ENCODE peak calls at places on chromosomes 12 and 14, in eight cellular contexts. X is OCI-M1; Y is ovary; I is KG1; H is stimulated activated CD8-positive, alpha-beta memory T cell treated with anti-CD3 and anti-CD28 coated beads, Interleukin-7, amount 100 ng/mL, for 24 hours; B is lower leg skin; C is OCI-LY7; O is midbrain. G is an unnamed sample.

GRCh38 chr12:49346659-49347306 is at the start of gene DNAJC22:
- DNase-seq in I (no peak), H (no peak), Y (no peak), C (peak), O (no peak), X (peak), B (no peak), G (no peak)

GRCh38 chr14:56482306-56482705 is 97.3 kb upstream of the TMEM260 start:
- DNase-seq in H (no peak), O (no peak), C (no peak), I (no peak), Y (no peak), B (no peak), X (peak), G (peak)

GRCh38 chr12:56084958-56085543 is 5.1 kb downstream of the ERBB3 start:
- DNase-seq in C (peak), X (peak), O (no peak), Y (no peak), B (no peak), I (no peak), H (no peak), G (peak)

GRCh38 chr12:111405856-111406473 is at the start of gene SH2B3:
- DNase-seq in H (peak), B (no peak), O (no peak), C (no peak), Y (peak), X (no peak), I (peak), G (no peak)

GRCh38 chr12:116726749-116727148 is 11.1 kb downstream of the SPRING1 start:
- DNase-seq in O (no peak), I (no peak), Y (no peak), C (no peak), X (no peak), B (no peak), H (no peak), G (no peak)

GRCh38 chr14:102182190-102182589 is 42.5 kb downstream of the WDR20 start:
- DNase-seq in O (peak), H (no peak), I (no peak), B (no peak), Y (no peak), X (peak), C (no peak), G (no peak)

GRCh38 chr12:70196732-70197361 is 46.4 kb upstream of the CNOT2 start:
- DNase-seq in B (no peak), Y (no peak), X (peak), I (no peak), C (no peak), H (no peak), O (peak), G (no peak)

GRCh38 chr14:23568600-23569310 is 1.2 kb upstream of the AP1G2 start:
- DNase-seq in C (peak), Y (peak), X (peak), H (no peak), O (no peak), I (peak), B (no peak), G (peak)

GRCh38 chr12:75455839-75456238 is 24.7 kb upstream of the GLIPR1 start:
- DNase-seq in O (no peak), B (no peak), Y (no peak), I (no peak), X (peak), C (no peak), H (no peak), G (no peak)

GRCh38 chr12:15336772-15337553 is 14.7 kb downstream of the PTPRO start:
- DNase-seq in H (no peak), C (no peak), X (no peak), O (no peak), I (no peak), B (no peak), Y (no peak), G (no peak)

GRCh38 chr12:71392521-71393145 is 47.0 kb upstream of the LGR5 start:
- DNase-seq in B (no peak), X (peak), C (peak), Y (no peak), O (peak), I (peak), H (no peak), G (no peak)

GRCh38 chr12:32312049-32312670 is 87.2 kb upstream of the FGD4 start:
- DNase-seq in X (peak), O (peak), H (no peak), I (peak), C (peak), Y (no peak), B (no peak), G (no peak)

GRCh38 chr14:90204516-90204915 is 51.8 kb upstream of the PSMC1 start:
- DNase-seq in C (no peak), X (no peak), H (no peak), I (no peak), O (no peak), Y (no peak), B (no peak), G (no peak)

GRCh38 chr12:12606793-12607589 is 4.7 kb upstream of the CREBL2 start:
- DNase-seq in B (no peak), I (no peak), Y (no peak), X (no peak), H (no peak), O (no peak), C (no peak), G (no peak)

GRCh38 chr12:122045262-122045661 is 23.6 kb downstream of the BCL7A start:
- DNase-seq in Y (no peak), O (no peak), X (no peak), B (no peak), I (no peak), C (no peak), H (no peak), G (no peak)

GRCh38 chr12:3520168-3520567 is 29.2 kb downstream of the PRMT8 start:
- DNase-seq in B (no peak), Y (no peak), H (no peak), I (no peak), X (no peak), O (no peak), C (no peak), G (no peak)

GRCh38 chr14:35222872-35223471 is 69.2 kb upstream of the PSMA6 start:
- DNase-seq in Y (no peak), O (no peak), X (no peak), I (no peak), C (no peak), B (no peak), H (no peak), G (no peak)

GRCh38 chr12:4402996-4403395 is 23.5 kb upstream of the FGF23 start:
- DNase-seq in Y (no peak), B (no peak), I (no peak), H (no peak), X (no peak), O (no peak), C (no peak), G (no peak)

GRCh38 chr14:75306917-75307699 is 28.5 kb downstream of the FOS start:
- DNase-seq in C (peak), O (peak), I (peak), H (no peak), B (no peak), Y (no peak), X (peak), G (no peak)

GRCh38 chr12:124750787-124751471 is 112.7 kb downstream of the SCARB1 start:
- DNase-seq in H (no peak), X (no peak), I (no peak), C (peak), O (no peak), Y (no peak), B (no peak), G (peak)

GRCh38 chr12:115370650-115371049 is 686.7 kb upstream of the TBX3 start:
- DNase-seq in H (no peak), C (no peak), I (no peak), Y (no peak), B (no peak), X (no peak), O (no peak), G (no peak)

GRCh38 chr12:15520083-15520482 is 197.8 kb downstream of the PTPRO start:
- DNase-seq in I (no peak), Y (no peak), X (no peak), H (no peak), B (no peak), C (no peak), O (no peak), G (peak)

GRCh38 chr12:56224102-56224701 is at the start of gene NABP2:
- DNase-seq in H (peak), Y (peak), C (peak), I (peak), X (peak), B (peak), O (peak), G (peak)

GRCh38 chr14:58899317-58899713 is 261.6 kb downstream of the DACT1 start:
- DNase-seq in H (no peak), X (no peak), C (no peak), B (no peak), I (no peak), Y (no peak), O (no peak), G (no peak)

GRCh38 chr12:88932457-88932856 is 352.2 kb upstream of the KITLG start:
- DNase-seq in I (no peak), C (no peak), Y (no peak), X (no peak), H (no peak), B (no peak), O (no peak), G (no peak)

GRCh38 chr14:95445161-95445560 is 71.3 kb downstream of the SYNE3 start:
- DNase-seq in I (no peak), C (no peak), X (no peak), Y (no peak), B (no peak), H (no peak), O (no peak), G (no peak)

GRCh38 chr12:130709151-130710000 is 6.7 kb downstream of the RIMBP2 start:
- DNase-seq in B (no peak), I (no peak), Y (no peak), O (no peak), H (no peak), C (no peak), X (no peak), G (no peak)

GRCh38 chr12:94437303-94437702 is 22.4 kb downstream of the CEP83 start:
- DNase-seq in I (no peak), X (no peak), B (no peak), O (no peak), Y (no peak), H (no peak), C (no peak), G (no peak)

GRCh38 chr14:36948157-36948859 is 224.1 kb downstream of the SLC25A21 start:
- DNase-seq in X (peak), Y (no peak), B (no peak), H (no peak), O (no peak), C (no peak), I (no peak), G (no peak)

GRCh38 chr14:35879141-35879648 is 53.1 kb downstream of the BRMS1L start:
- DNase-seq in Y (no peak), C (no peak), I (no peak), H (no peak), X (no peak), O (no peak), B (no peak), G (no peak)